ENCODE peak calls at places on chromosomes 2 and 18, in eight cellular contexts. B, Q, N, E, J, K, C and Y are unnamed samples.

GRCh38 chr2:48250943-48251342 is 279.0 kb upstream of the STON1 start:
- DNase-seq in B (no peak), Q (no peak), N (no peak), E (no peak), J (no peak), K (no peak), C (no peak), Y (no peak)

GRCh38 chr2:10067330-10067729 is 12.9 kb downstream of the CYS1 start:
- DNase-seq in B (no peak), Q (no peak), N (no peak), E (no peak), J (no peak), K (no peak), C (no peak), Y (no peak)

GRCh38 chr2:224098473-224098872 is 59.4 kb upstream of the SERPINE2 start:
- DNase-seq in B (no peak), Q (no peak), N (no peak), E (no peak), J (peak), K (no peak), C (no peak), Y (no peak)

GRCh38 chr18:58402247-58402646 is 226.6 kb downstream of the ALPK2 start:
- DNase-seq in B (no peak), Q (no peak), N (no peak), E (peak), J (no peak), K (no peak), C (no peak), Y (no peak)

GRCh38 chr2:216242365-216242764 is 129.9 kb downstream of the MARCHF4 start:
- DNase-seq in B (no peak), Q (peak), N (no peak), E (peak), J (no peak), K (no peak), C (no peak), Y (no peak)

GRCh38 chr2:158955974-158956373 is 12.5 kb upstream of the TANC1 start:
- DNase-seq in B (no peak), Q (no peak), N (no peak), E (no peak), J (no peak), K (no peak), C (no peak), Y (no peak)

GRCh38 chr18:24322594-24323136 is 75.0 kb downstream of the OSBPL1A start:
- DNase-seq in B (no peak), Q (no peak), N (no peak), E (no peak), J (no peak), K (no peak), C (no peak), Y (no peak)

GRCh38 chr18:37689841-37690240 is 124.2 kb upstream of the CELF4 start:
- DNase-seq in B (no peak), Q (no peak), N (no peak), E (no peak), J (no peak), K (no peak), C (no peak), Y (no peak)

GRCh38 chr2:18552351-18553077 is 7.9 kb downstream of the RDH14 start:
- DNase-seq in B (no peak), Q (no peak), N (no peak), E (no peak), J (no peak), K (no peak), C (no peak), Y (no peak)

GRCh38 chr2:105181282-105181681 is 60.3 kb upstream of the GPR45 start:
- DNase-seq in B (no peak), Q (no peak), N (no peak), E (no peak), J (no peak), K (no peak), C (no peak), Y (no peak)

DNA sequence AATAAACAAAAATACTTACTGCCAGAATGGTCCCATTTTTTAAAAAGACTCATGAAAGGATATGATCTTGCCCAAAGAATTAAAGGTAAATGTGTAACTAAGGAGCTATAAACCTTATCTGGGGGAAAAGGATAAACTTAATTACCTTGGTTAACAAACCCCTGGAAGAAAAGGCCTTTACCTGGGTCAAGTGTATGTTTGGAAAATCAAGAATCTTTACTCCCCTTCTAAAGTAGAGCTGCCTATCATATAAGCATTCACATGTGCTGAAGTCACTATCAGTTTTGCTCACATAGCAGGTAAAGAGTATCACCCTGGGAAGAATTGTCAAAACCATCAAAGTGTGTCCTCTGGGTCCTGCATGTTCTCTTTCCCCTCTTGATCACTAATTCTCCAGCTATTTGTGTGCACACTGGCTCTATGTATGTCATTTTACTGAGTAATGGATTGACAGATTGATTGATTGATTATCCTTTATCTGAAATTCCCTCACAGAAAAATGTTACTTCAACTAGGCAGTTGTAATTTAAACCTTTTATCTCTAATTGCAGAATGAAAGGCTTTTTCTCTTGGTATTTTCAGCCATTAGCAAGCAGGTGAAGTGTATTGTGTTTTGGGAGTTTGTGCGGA is 199.4 kb downstream of the NOL4 start:
- DNase-seq in B (no peak), Q (no peak), N (no peak), E (no peak), J (no peak), K (no peak), C (no peak), Y (no peak)
- TF ChIP-seq CTCF in B (no peak), Q (no peak), N (no peak), E (no peak), J (no peak), K (no peak), C (no peak), Y (no peak)

GRCh38 chr2:3649581-3649980 is 8.4 kb upstream of the ALLC start:
- DNase-seq in B (no peak), Q (no peak), N (no peak), E (no peak), J (no peak), K (no peak), C (no peak), Y (no peak)
- TF ChIP-seq CTCF in B (no peak), Q (no peak), N (no peak), E (no peak), J (no peak), K (no peak), C (no peak), Y (no peak)

DNA sequence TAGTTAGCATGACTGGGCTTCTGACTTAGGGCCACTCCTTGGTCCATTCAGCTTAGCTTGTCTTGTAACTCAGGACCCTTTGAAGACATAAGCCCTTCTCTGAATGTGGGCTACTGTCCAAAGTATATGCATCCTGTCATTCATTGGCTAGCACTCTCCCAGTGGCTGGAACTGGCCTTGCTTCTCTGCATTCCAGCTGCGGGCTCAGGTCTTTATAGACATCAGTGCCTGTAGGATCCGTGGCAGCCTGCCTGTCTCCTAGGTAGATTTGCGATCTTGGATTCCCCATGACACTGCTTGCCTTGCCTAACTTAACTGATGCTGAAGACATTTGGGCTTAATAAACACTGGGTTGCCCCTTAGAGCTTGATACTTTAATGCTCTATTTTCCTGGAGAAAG is 170.1 kb downstream of the DCC start:
- DNase-seq in B (no peak), Q (no peak), N (no peak), E (peak), J (no peak), K (peak), C (no peak), Y (no peak)
- TF ChIP-seq CTCF in B (no peak), Q (no peak), N (no peak), E (no peak), J (no peak), K (no peak), C (no peak), Y (no peak)

GRCh38 chr2:137223722-137224121 is 458.4 kb downstream of the THSD7B start:
- DNase-seq in B (no peak), Q (no peak), N (peak), E (no peak), J (no peak), K (no peak), C (no peak), Y (no peak)
- TF ChIP-seq CTCF in B (no peak), Q (no peak), N (peak), E (no peak), J (no peak), K (no peak), C (no peak), Y (no peak)

GRCh38 chr18:34544930-34545329 is 165.2 kb upstream of the DTNA start:
- DNase-seq in B (no peak), Q (no peak), N (no peak), E (no peak), J (no peak), K (no peak), C (no peak), Y (no peak)

GRCh38 chr18:34543940-34544339 is 166.2 kb upstream of the DTNA start:
- DNase-seq in B (no peak), Q (no peak), N (no peak), E (no peak), J (no peak), K (no peak), C (no peak), Y (no peak)

GRCh38 chr18:34543356-34543755 is 166.7 kb upstream of the DTNA start:
- DNase-seq in B (no peak), Q (no peak), N (no peak), E (no peak), J (no peak), K (no peak), C (no peak), Y (no peak)

GRCh38 chr18:34542625-34543024 is 167.5 kb upstream of the DTNA start:
- DNase-seq in B (no peak), Q (no peak), N (no peak), E (no peak), J (no peak), K (no peak), C (no peak), Y (no peak)

GRCh38 chr18:34540897-34541296 is 169.2 kb upstream of the DTNA start:
- DNase-seq in B (no peak), Q (no peak), N (no peak), E (no peak), J (no peak), K (no peak), C (no peak), Y (no peak)
- TF ChIP-seq CTCF in B (no peak), Q (no peak), N (no peak), E (no peak), J (no peak), K (no peak), C (no peak), Y (no peak)